ENCODE peak calls at places on chromosomes 3 and 15, in nine cellular contexts. One of them, this sample, is unnamed.

GRCh38 chr3:31010491-31010890 is 116.0 kb upstream of the GADL1 start:
- DNase-seq in hypothalamus: no peak
- DNase-seq in HT-29: no peak
- DNase-seq in HAP-1: no peak
- DNase-seq in GM04503: no peak
- DNase-seq in activated CD8-positive, alpha-beta T cell treated with anti-CD3 and anti-CD28 coated beads for 36 hours: no peak
- DNase-seq in GM10248: no peak
- DNase-seq in pulmonary artery endothelial cell: peak; percentile 73
- DNase-seq in astrocyte of the spinal cord: peak; percentile 74
- DNase-seq in this sample: no peak

GRCh38 chr3:105367406-105368213 is 901 bp downstream of the ALCAM start:
- DNase-seq in hypothalamus: peak; percentile 69
- DNase-seq in HT-29: peak; percentile 48
- DNase-seq in HAP-1: peak; percentile 64
- DNase-seq in GM04503: no peak
- DNase-seq in activated CD8-positive, alpha-beta T cell treated with anti-CD3 and anti-CD28 coated beads for 36 hours: peak; percentile 94
- DNase-seq in GM10248: peak; percentile 71
- DNase-seq in pulmonary artery endothelial cell: no peak
- DNase-seq in astrocyte of the spinal cord: peak; percentile 82
- DNase-seq in this sample: peak; percentile 54

GRCh38 chr3:184358921-184359350 is 2.5 kb downstream of the CLCN2 start:
- DNase-seq in hypothalamus: no peak
- DNase-seq in HT-29: no peak
- DNase-seq in HAP-1: no peak
- DNase-seq in GM04503: no peak
- DNase-seq in activated CD8-positive, alpha-beta T cell treated with anti-CD3 and anti-CD28 coated beads for 36 hours: no peak
- DNase-seq in GM10248: no peak
- DNase-seq in pulmonary artery endothelial cell: no peak
- DNase-seq in astrocyte of the spinal cord: no peak
- DNase-seq in this sample: no peak

GRCh38 chr15:27214032-27214431 is 243.1 kb downstream of the GABRG3 start:
- DNase-seq in hypothalamus: no peak
- DNase-seq in HT-29: no peak
- DNase-seq in HAP-1: no peak
- DNase-seq in GM04503: no peak
- DNase-seq in activated CD8-positive, alpha-beta T cell treated with anti-CD3 and anti-CD28 coated beads for 36 hours: no peak
- DNase-seq in GM10248: no peak
- DNase-seq in pulmonary artery endothelial cell: no peak
- DNase-seq in astrocyte of the spinal cord: no peak
- DNase-seq in this sample: no peak

GRCh38 chr3:138470687-138471086 is 36.3 kb downstream of the ESYT3 start:
- DNase-seq in hypothalamus: no peak
- DNase-seq in HT-29: no peak
- DNase-seq in HAP-1: no peak
- DNase-seq in GM04503: no peak
- DNase-seq in activated CD8-positive, alpha-beta T cell treated with anti-CD3 and anti-CD28 coated beads for 36 hours: no peak
- DNase-seq in GM10248: no peak
- DNase-seq in pulmonary artery endothelial cell: no peak
- DNase-seq in astrocyte of the spinal cord: no peak
- DNase-seq in this sample: peak; percentile 72

GRCh38 chr3:117146571-117146970 is 437.0 kb downstream of the TUSC7 start:
- DNase-seq in hypothalamus: no peak
- DNase-seq in HT-29: no peak
- DNase-seq in HAP-1: no peak
- DNase-seq in GM04503: no peak
- DNase-seq in activated CD8-positive, alpha-beta T cell treated with anti-CD3 and anti-CD28 coated beads for 36 hours: no peak
- DNase-seq in GM10248: no peak
- DNase-seq in pulmonary artery endothelial cell: no peak
- DNase-seq in astrocyte of the spinal cord: no peak
- DNase-seq in this sample: no peak

GRCh38 chr3:39907981-39908380 is 98.6 kb downstream of the MYRIP start:
- DNase-seq in hypothalamus: no peak
- DNase-seq in HT-29: no peak
- DNase-seq in HAP-1: no peak
- DNase-seq in GM04503: no peak
- DNase-seq in activated CD8-positive, alpha-beta T cell treated with anti-CD3 and anti-CD28 coated beads for 36 hours: no peak
- DNase-seq in GM10248: no peak
- DNase-seq in pulmonary artery endothelial cell: peak; percentile 74
- DNase-seq in astrocyte of the spinal cord: peak; percentile 28
- DNase-seq in this sample: no peak

GRCh38 chr15:22895465-22896190 is 57.2 kb downstream of the NIPA2 start:
- DNase-seq in hypothalamus: no peak
- DNase-seq in HT-29: peak; percentile 89
- DNase-seq in HAP-1: no peak
- DNase-seq in GM04503: no peak
- DNase-seq in activated CD8-positive, alpha-beta T cell treated with anti-CD3 and anti-CD28 coated beads for 36 hours: peak; percentile 58
- DNase-seq in GM10248: peak; percentile 52
- DNase-seq in pulmonary artery endothelial cell: no peak
- DNase-seq in astrocyte of the spinal cord: peak; percentile 31
- DNase-seq in this sample: peak; percentile 44

GRCh38 chr3:156793851-156794250 is 32.3 kb upstream of the LEKR1 start:
- DNase-seq in hypothalamus: peak; percentile 3
- DNase-seq in HT-29: no peak
- DNase-seq in HAP-1: no peak
- DNase-seq in GM04503: no peak
- DNase-seq in activated CD8-positive, alpha-beta T cell treated with anti-CD3 and anti-CD28 coated beads for 36 hours: no peak
- DNase-seq in GM10248: no peak
- DNase-seq in pulmonary artery endothelial cell: no peak
- DNase-seq in astrocyte of the spinal cord: no peak
- DNase-seq in this sample: no peak

GRCh38 chr3:127732303-127732702 is 59.6 kb downstream of the ABTB1 start:
- DNase-seq in hypothalamus: no peak
- DNase-seq in HT-29: no peak
- DNase-seq in HAP-1: no peak
- DNase-seq in GM04503: no peak
- DNase-seq in activated CD8-positive, alpha-beta T cell treated with anti-CD3 and anti-CD28 coated beads for 36 hours: no peak
- DNase-seq in GM10248: no peak
- DNase-seq in pulmonary artery endothelial cell: no peak
- DNase-seq in astrocyte of the spinal cord: no peak
- DNase-seq in this sample: no peak

GRCh38 chr3:45597581-45597980 is 3.0 kb downstream of the LIMD1 start:
- DNase-seq in hypothalamus: no peak
- DNase-seq in HT-29: no peak
- DNase-seq in HAP-1: peak; percentile 32
- DNase-seq in GM04503: no peak
- DNase-seq in activated CD8-positive, alpha-beta T cell treated with anti-CD3 and anti-CD28 coated beads for 36 hours: no peak
- DNase-seq in GM10248: no peak
- DNase-seq in pulmonary artery endothelial cell: no peak
- DNase-seq in astrocyte of the spinal cord: no peak
- DNase-seq in this sample: no peak

GRCh38 chr3:160008979-160009378 is 20.3 kb downstream of the IL12A start:
- DNase-seq in hypothalamus: no peak
- DNase-seq in HT-29: no peak
- DNase-seq in HAP-1: no peak
- DNase-seq in GM04503: no peak
- DNase-seq in activated CD8-positive, alpha-beta T cell treated with anti-CD3 and anti-CD28 coated beads for 36 hours: no peak
- DNase-seq in GM10248: no peak
- DNase-seq in pulmonary artery endothelial cell: no peak
- DNase-seq in astrocyte of the spinal cord: no peak
- DNase-seq in this sample: no peak

GRCh38 chr15:71448688-71449114 is 333.4 kb downstream of the THSD4 start:
- DNase-seq in hypothalamus: peak; percentile 7
- DNase-seq in HT-29: peak; percentile 99
- DNase-seq in HAP-1: peak; percentile 83
- DNase-seq in GM04503: no peak
- DNase-seq in activated CD8-positive, alpha-beta T cell treated with anti-CD3 and anti-CD28 coated beads for 36 hours: peak; percentile 4
- DNase-seq in GM10248: peak; percentile 44
- DNase-seq in pulmonary artery endothelial cell: peak; percentile 43
- DNase-seq in astrocyte of the spinal cord: peak; percentile 74
- DNase-seq in this sample: no peak

GRCh38 chr3:43210049-43211027 is 76.0 kb upstream of the SNRK start:
- DNase-seq in hypothalamus: no peak
- DNase-seq in HT-29: no peak
- DNase-seq in HAP-1: no peak
- DNase-seq in GM04503: no peak
- DNase-seq in activated CD8-positive, alpha-beta T cell treated with anti-CD3 and anti-CD28 coated beads for 36 hours: no peak
- DNase-seq in GM10248: no peak
- DNase-seq in pulmonary artery endothelial cell: no peak
- DNase-seq in astrocyte of the spinal cord: no peak
- DNase-seq in this sample: peak; percentile 28

GRCh38 chr15:34987623-34987981 is 485 bp downstream of the ZNF770 start:
- DNase-seq in hypothalamus: no peak
- DNase-seq in HT-29: no peak
- DNase-seq in HAP-1: no peak
- DNase-seq in GM04503: no peak
- DNase-seq in activated CD8-positive, alpha-beta T cell treated with anti-CD3 and anti-CD28 coated beads for 36 hours: no peak
- DNase-seq in GM10248: no peak
- DNase-seq in pulmonary artery endothelial cell: no peak
- DNase-seq in astrocyte of the spinal cord: no peak
- DNase-seq in this sample: peak; percentile 18

GRCh38 chr3:52532517-52532837 is 1.2 kb downstream of the NT5DC2 start:
- DNase-seq in hypothalamus: no peak
- DNase-seq in HT-29: peak; percentile 35
- DNase-seq in HAP-1: peak; percentile 49
- DNase-seq in GM04503: no peak
- DNase-seq in activated CD8-positive, alpha-beta T cell treated with anti-CD3 and anti-CD28 coated beads for 36 hours: peak; percentile 72
- DNase-seq in GM10248: no peak
- DNase-seq in pulmonary artery endothelial cell: peak; percentile 35
- DNase-seq in astrocyte of the spinal cord: peak; percentile 61
- DNase-seq in this sample: no peak

GRCh38 chr3:12436514-12437222 is 47.6 kb upstream of the TSEN2 start:
- DNase-seq in hypothalamus: no peak
- DNase-seq in HT-29: no peak
- DNase-seq in HAP-1: no peak
- DNase-seq in GM04503: peak; percentile 21
- DNase-seq in activated CD8-positive, alpha-beta T cell treated with anti-CD3 and anti-CD28 coated beads for 36 hours: no peak
- DNase-seq in GM10248: no peak
- DNase-seq in pulmonary artery endothelial cell: no peak
- DNase-seq in astrocyte of the spinal cord: peak; percentile 66
- DNase-seq in this sample: no peak

GRCh38 chr15:98954411-98954810 is 53.2 kb downstream of the PGPEP1L start:
- DNase-seq in hypothalamus: peak; percentile 73
- DNase-seq in HT-29: no peak
- DNase-seq in HAP-1: no peak
- DNase-seq in GM04503: peak; percentile 85
- DNase-seq in activated CD8-positive, alpha-beta T cell treated with anti-CD3 and anti-CD28 coated beads for 36 hours: no peak
- DNase-seq in GM10248: no peak
- DNase-seq in pulmonary artery endothelial cell: no peak
- DNase-seq in astrocyte of the spinal cord: peak; percentile 78
- DNase-seq in this sample: peak; percentile 85

GRCh38 chr3:187696036-187696435 is 6.3 kb downstream of the RTP2 start:
- DNase-seq in hypothalamus: no peak
- DNase-seq in HT-29: no peak
- DNase-seq in HAP-1: no peak
- DNase-seq in GM04503: no peak
- DNase-seq in activated CD8-positive, alpha-beta T cell treated with anti-CD3 and anti-CD28 coated beads for 36 hours: no peak
- DNase-seq in GM10248: no peak
- DNase-seq in pulmonary artery endothelial cell: no peak
- DNase-seq in astrocyte of the spinal cord: no peak
- DNase-seq in this sample: no peak

GRCh38 chr3:48563382-48563918 is at the start of gene UCN2:
- DNase-seq in hypothalamus: no peak
- DNase-seq in HT-29: no peak
- DNase-seq in HAP-1: no peak
- DNase-seq in GM04503: no peak
- DNase-seq in activated CD8-positive, alpha-beta T cell treated with anti-CD3 and anti-CD28 coated beads for 36 hours: no peak
- DNase-seq in GM10248: no peak
- DNase-seq in pulmonary artery endothelial cell: no peak
- DNase-seq in astrocyte of the spinal cord: peak; percentile 62
- DNase-seq in this sample: no peak

GRCh38 chr3:95036526-95037021 is 973.7 kb downstream of the NSUN3 start:
- DNase-seq in hypothalamus: no peak
- DNase-seq in HT-29: no peak
- DNase-seq in HAP-1: no peak
- DNase-seq in GM04503: no peak
- DNase-seq in activated CD8-positive, alpha-beta T cell treated with anti-CD3 and anti-CD28 coated beads for 36 hours: no peak
- DNase-seq in GM10248: no peak
- DNase-seq in pulmonary artery endothelial cell: no peak
- DNase-seq in astrocyte of the spinal cord: no peak
- DNase-seq in this sample: no peak

GRCh38 chr3:9944271-9944670 is 7.9 kb downstream of the PRRT3 start:
- DNase-seq in hypothalamus: no peak
- DNase-seq in HT-29: no peak
- DNase-seq in HAP-1: no peak
- DNase-seq in GM04503: no peak
- DNase-seq in activated CD8-positive, alpha-beta T cell treated with anti-CD3 and anti-CD28 coated beads for 36 hours: no peak
- DNase-seq in GM10248: no peak
- DNase-seq in pulmonary artery endothelial cell: no peak
- DNase-seq in astrocyte of the spinal cord: no peak
- DNase-seq in this sample: no peak

GRCh38 chr15:70419046-70419445 is 321.3 kb upstream of the TLE3 start:
- DNase-seq in hypothalamus: no peak
- DNase-seq in HT-29: no peak
- DNase-seq in HAP-1: no peak
- DNase-seq in GM04503: no peak
- DNase-seq in activated CD8-positive, alpha-beta T cell treated with anti-CD3 and anti-CD28 coated beads for 36 hours: no peak
- DNase-seq in GM10248: no peak
- DNase-seq in pulmonary artery endothelial cell: no peak
- DNase-seq in astrocyte of the spinal cord: no peak
- DNase-seq in this sample: no peak

This sample was measured in heart left ventricle.